ENCODE peak calls at places on chromosomes 3 and 15, in seven cellular contexts. I is sigmoid colon; R is psoas muscle; J is hepatocyte; W is CD8-positive, alpha-beta T cell; S is HFF-Myc; F is CD4-positive, alpha-beta memory T cell. O is an unnamed sample.

GRCh38 chr3:127630811-127631714 is 2.1 kb downstream of the PODXL2 start:
- DNase-seq in R (no peak), I (no peak), J (no peak), W (no peak), S (no peak), F (no peak), O (no peak)

GRCh38 chr15:60679256-60679655 is 200.3 kb upstream of the ICE2 start:
- DNase-seq in S (peak; percentile 11), J (no peak), R (no peak), F (no peak), W (no peak), I (no peak), O (no peak)

GRCh38 chr3:55160241-55160877 is 232.5 kb upstream of the LRTM1 start:
- DNase-seq in I (no peak), R (peak; percentile 66), W (no peak), J (peak; percentile 55), S (peak; percentile 93), F (no peak), O (peak; percentile 28)

GRCh38 chr15:40702077-40702476 is 7.1 kb downstream of the RAD51 start:
- DNase-seq in I (no peak), R (no peak), J (no peak), S (no peak), F (peak; percentile 17), W (no peak), O (no peak)

GRCh38 chr3:50345008-50345407 is 524 bp downstream of the ZMYND10 start:
- DNase-seq in F (no peak), I (no peak), S (no peak), J (no peak), W (no peak), R (no peak), O (no peak)

GRCh38 chr3:191253089-191253799 is 54.2 kb downstream of the OSTN start:
- DNase-seq in R (no peak), I (no peak), S (no peak), W (no peak), F (no peak), J (no peak), O (no peak)

GRCh38 chr3:34016925-34017592 is 218.6 kb downstream of the PDCD6IP start:
- DNase-seq in J (no peak), R (no peak), F (peak; percentile 23), S (no peak), I (no peak), W (no peak), O (no peak)

GRCh38 chr15:73752817-73753214 is 335 bp downstream of the INSYN1 start:
- DNase-seq in J (peak; percentile 54), R (peak; percentile 27), W (no peak), I (no peak), F (no peak), S (no peak), O (no peak)

GRCh38 chr3:149128856-149129255 is 582 bp upstream of the HPS3 start:
- DNase-seq in F (no peak), J (no peak), I (no peak), S (no peak), W (no peak), R (no peak), O (no peak)

GRCh38 chr3:72517325-72517724 is 330.9 kb downstream of the SHQ1 start:
- DNase-seq in S (no peak), R (no peak), J (peak; percentile 18), W (no peak), I (no peak), F (no peak), O (no peak)

GRCh38 chr15:93619597-93619996 is 530.6 kb upstream of the RGMA start:
- DNase-seq in W (no peak), F (no peak), S (no peak), I (no peak), R (no peak), J (no peak), O (no peak)

GRCh38 chr15:34370129-34370528 is 3.1 kb upstream of the LPCAT4 start:
- DNase-seq in F (no peak), R (no peak), J (no peak), S (no peak), I (no peak), W (no peak), O (no peak)

GRCh38 chr15:34365073-34365825 is 1.7 kb downstream of the LPCAT4 start:
- DNase-seq in W (no peak), F (no peak), J (no peak), S (no peak), I (no peak), R (no peak), O (no peak)

GRCh38 chr15:34365836-34366235 is 1.2 kb downstream of the LPCAT4 start:
- DNase-seq in S (no peak), W (no peak), F (no peak), I (no peak), J (no peak), R (no peak), O (no peak)

GRCh38 chr15:34366271-34367043 is 539 bp downstream of the LPCAT4 start:
- DNase-seq in S (no peak), J (peak; percentile 85), F (peak; percentile 39), I (peak; percentile 81), W (peak; percentile 40), R (peak; percentile 56), O (peak; percentile 55)

GRCh38 chr15:34367128-34368081 is at the start of gene LPCAT4:
- DNase-seq in W (peak; percentile 89), J (peak; percentile 95), R (peak; percentile 87), S (no peak), I (peak; percentile 94), F (peak; percentile 93), O (peak; percentile 95)
- H3K4me3 ChIP-seq in W (peak within 1 kb of the TSS; percentile 91), J (peak within 1 kb of the TSS; percentile 94), R (peak within 1 kb of the TSS; percentile 98), S (peak within 1 kb of the TSS; percentile 85), I (peak within 1 kb of the TSS; percentile 86), F (peak within 1 kb of the TSS; percentile 94), O (peak within 1 kb of the TSS; percentile 95)

GRCh38 chr3:61563614-61564404 is 2.4 kb downstream of the PTPRG start:
- DNase-seq in S (no peak), J (peak; percentile 19), F (no peak), W (no peak), I (no peak), R (no peak), O (peak; percentile 39)
- H3K4me3 ChIP-seq in S (peak overlapping the region; percentile 91), J (peak overlapping the region; percentile 72), F (no peak overlapping the region), W (no peak overlapping the region), I (peak overlapping the region; percentile 85), R (peak overlapping the region; percentile 96), O (no peak overlapping the region)

DNA sequence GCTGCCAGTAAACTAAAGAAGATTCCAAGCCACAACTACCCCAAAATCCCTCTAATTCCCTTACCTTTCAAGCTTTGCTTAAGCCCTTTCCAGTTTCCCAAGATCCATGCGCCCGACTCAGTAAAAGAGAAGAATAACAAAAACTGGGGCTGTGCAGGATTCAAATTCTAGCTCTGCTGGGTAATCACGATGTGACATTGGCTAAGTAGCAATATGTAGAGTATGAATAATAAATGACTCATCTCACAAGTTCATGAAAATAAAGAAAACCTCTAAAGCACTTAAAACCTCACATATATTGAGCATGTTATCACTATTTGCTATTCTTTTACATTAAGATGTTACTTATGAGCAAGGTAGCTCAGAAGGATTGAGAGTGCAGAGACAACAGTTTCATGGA is 522.2 kb upstream of the ZNF717 start:
- DNase-seq in J (no peak), W (no peak), R (no peak), I (no peak), S (no peak), F (no peak), O (no peak)
- H3K4me3 ChIP-seq in J (no peak overlapping the region), W (no peak overlapping the region), R (no peak overlapping the region), I (no peak overlapping the region), S (no peak overlapping the region), F (no peak overlapping the region), O (no peak overlapping the region)

DNA sequence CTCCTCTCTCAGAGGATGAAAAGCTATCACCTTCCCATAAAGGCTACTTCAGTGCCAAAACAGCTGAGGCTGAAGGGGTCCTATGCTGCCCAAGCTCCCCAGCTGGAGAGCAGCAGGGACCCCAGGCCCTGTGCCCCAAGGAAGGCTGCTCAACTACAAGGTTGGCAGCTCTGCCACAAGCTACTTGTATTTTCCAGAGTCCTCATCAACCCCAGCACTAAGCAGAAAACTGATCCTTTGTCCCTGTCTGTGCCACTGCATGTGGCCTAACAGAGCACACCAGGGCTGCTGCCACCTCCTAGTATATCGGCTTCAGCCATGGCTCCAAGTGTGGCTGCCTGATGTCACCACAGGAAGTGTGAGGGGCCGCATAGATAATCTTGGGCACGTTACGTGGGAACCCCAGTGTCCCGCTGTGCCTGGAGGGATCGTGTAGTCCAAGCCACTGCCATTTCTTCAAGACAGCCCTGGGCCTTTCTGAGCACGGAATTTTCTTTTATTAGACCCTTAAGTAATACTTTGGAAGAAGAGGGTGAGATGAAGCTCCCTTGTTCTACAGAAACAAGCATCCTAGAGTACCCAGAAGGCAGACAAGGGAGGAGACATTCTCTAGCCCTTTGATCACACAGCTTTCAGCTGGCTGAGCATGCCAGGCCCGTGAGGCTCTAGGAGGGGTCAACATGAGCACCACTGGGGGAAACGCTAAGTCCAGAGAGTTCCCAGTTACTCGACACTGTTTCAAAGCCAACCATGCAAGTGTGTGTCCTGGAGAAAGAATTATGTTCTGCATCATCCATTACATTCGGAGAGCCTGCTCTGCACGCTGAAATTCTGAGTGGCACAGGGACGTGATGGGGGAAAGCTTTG is 60.7 kb downstream of the CAPN7 start:
- DNase-seq in I (no peak), F (no peak), S (no peak), J (no peak), R (no peak), W (no peak), O (no peak)
- H3K4me3 ChIP-seq in I (no peak overlapping the region), F (no peak overlapping the region), S (no peak overlapping the region), J (no peak overlapping the region), R (no peak overlapping the region), W (no peak overlapping the region), O (no peak overlapping the region)

DNA sequence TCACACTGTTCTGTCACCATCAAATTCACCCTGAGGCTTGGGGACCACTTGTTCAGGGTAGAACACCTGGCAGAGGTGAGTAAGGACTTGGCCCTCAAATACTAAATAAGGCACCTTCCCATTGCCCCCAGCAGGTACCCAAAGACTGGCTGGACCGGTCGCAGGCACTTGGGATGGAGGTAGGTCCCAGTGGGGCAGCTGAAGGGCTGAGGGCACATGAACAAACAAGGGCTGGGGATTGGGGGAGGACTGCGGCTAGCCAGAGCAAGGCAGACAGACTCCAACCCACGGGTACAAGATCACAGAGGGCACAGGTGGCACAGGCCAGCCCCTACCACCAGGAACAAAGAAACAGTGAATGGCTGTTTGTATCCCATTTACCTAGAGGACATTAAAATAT is 1.9 kb downstream of the MRPS25 start:
- DNase-seq in R (no peak), S (no peak), I (no peak), J (no peak), W (no peak), F (no peak), O (no peak)
- H3K4me3 ChIP-seq in R (peak overlapping the region; percentile 93), S (peak overlapping the region; percentile 99), I (peak overlapping the region; percentile 76), J (no peak overlapping the region), W (no peak overlapping the region), F (no peak overlapping the region), O (peak overlapping the region; percentile 81)

GRCh38 chr3:95408464-95408862 is 1345.6 kb downstream of the NSUN3 start:
- DNase-seq in R (no peak), I (no peak), S (no peak), F (no peak), W (no peak), J (no peak), O (no peak)
- H3K4me3 ChIP-seq in R (no peak overlapping the region), I (no peak overlapping the region), S (no peak overlapping the region), F (no peak overlapping the region), W (no peak overlapping the region), J (no peak overlapping the region), O (no peak overlapping the region)

GRCh38 chr3:64214002-64214696 is 11.1 kb downstream of the PRICKLE2 start:
- DNase-seq in J (peak; percentile 53), S (peak; percentile 76), I (peak; percentile 90), F (no peak), R (peak; percentile 74), W (no peak), O (no peak)
- H3K4me3 ChIP-seq in J (no peak overlapping the region), S (peak overlapping the region; percentile 36), I (peak overlapping the region; percentile 28), F (no peak overlapping the region), R (peak overlapping the region; percentile 49), W (no peak overlapping the region), O (no peak overlapping the region)

GRCh38 chr3:174862666-174863065 is 3.5 kb downstream of the NAALADL2 start:
- DNase-seq in F (no peak), I (no peak), W (no peak), J (no peak), R (no peak), S (no peak), O (no peak)
- H3K4me3 ChIP-seq in F (no peak overlapping the region), I (no peak overlapping the region), W (no peak overlapping the region), J (no peak overlapping the region), R (no peak overlapping the region), S (no peak overlapping the region), O (no peak overlapping the region)

O was measured in GM06990.